ENCODE peak calls at places on chromosomes 4 and X, in six cellular contexts. M is HCT116, B is HepG2, K is SK-N-SH, V is H1, I is GM12878. Q is an unnamed sample.

GRCh38 chrX:136619889-136620505 is 28.0 kb upstream of the CD40LG start:
- DNase-seq in M (no peak), B (no peak), K (no peak), V (no peak), I (no peak), Q (no peak)

GRCh38 chrX:94302446-94302845 is 628.4 kb downstream of the FAM133A start:
- DNase-seq in M (no peak), B (no peak), K (no peak), V (no peak), I (no peak), Q (no peak)

GRCh38 chrX:11953615-11954014 is 184.7 kb upstream of the FRMPD4 start:
- DNase-seq in M (no peak), B (no peak), K (no peak), V (no peak), I (no peak), Q (no peak)

GRCh38 chr4:80486603-80487002 is 151.1 kb downstream of the CFAP299 start:
- DNase-seq in M (no peak), B (no peak), K (no peak), V (no peak), I (no peak), Q (no peak)

GRCh38 chrX:104141087-104141760 is 15.6 kb downstream of the SLC25A53 start:
- DNase-seq in M (no peak), B (no peak), K (no peak), V (no peak), I (no peak), Q (no peak)

GRCh38 chr4:141158219-141158618 is 24.9 kb upstream of the RNF150 start:
- DNase-seq in M (peak; percentile 33), B (peak; percentile 31), K (peak; percentile 39), V (no peak), I (no peak), Q (no peak)

GRCh38 chr4:76341063-76341462 is 34.5 kb downstream of the STBD1 start:
- DNase-seq in M (no peak), B (no peak), K (no peak), V (no peak), I (no peak), Q (no peak)

GRCh38 chr4:122826596-122827257 is at the start of gene FGF2:
- DNase-seq in M (no peak), B (no peak), K (peak; percentile 89), V (peak; percentile 84), I (no peak), Q (no peak)

GRCh38 chr4:14399919-14400706 is 602.2 kb upstream of the CPEB2 start:
- DNase-seq in M (no peak), B (no peak), K (no peak), V (no peak), I (no peak), Q (no peak)

GRCh38 chr4:56757821-56758400 is 63.6 kb downstream of the SPINK2 start:
- DNase-seq in M (peak; percentile 70), B (peak; percentile 47), K (no peak), V (peak; percentile 55), I (peak; percentile 82), Q (peak; percentile 32)

GRCh38 chr4:89056953-89057398 is at the start of gene FAM13A:
- DNase-seq in M (peak; percentile 91), B (peak; percentile 12), K (no peak), V (peak; percentile 60), I (peak; percentile 44), Q (peak; percentile 24)

GRCh38 chr4:126223784-126224407 is 909.1 kb downstream of the FAT4 start:
- DNase-seq in M (peak; percentile 29), B (peak; percentile 1), K (no peak), V (no peak), I (no peak), Q (peak; percentile 46)

GRCh38 chr4:5874811-5875465 is 17.9 kb downstream of the CRMP1 start:
- DNase-seq in M (no peak), B (no peak), K (no peak), V (no peak), I (no peak), Q (no peak)

GRCh38 chr4:138835833-138836521 is 179.6 kb upstream of the NOCT start:
- DNase-seq in M (no peak), B (peak; percentile 65), K (peak; percentile 33), V (no peak), I (no peak), Q (no peak)

GRCh38 chr4:110769578-110769977 is 146.7 kb upstream of the PITX2 start:
- DNase-seq in M (no peak), B (no peak), K (no peak), V (no peak), I (no peak), Q (no peak)

GRCh38 chr4:142274137-142274536 is 572.0 kb downstream of the INPP4B start:
- DNase-seq in M (no peak), B (no peak), K (no peak), V (no peak), I (no peak), Q (no peak)

GRCh38 chrX:3518870-3519269 is 172.4 kb upstream of the MXRA5 start:
- DNase-seq in M (peak; percentile 63), B (peak; percentile 2), K (no peak), V (no peak), I (no peak), Q (no peak)

GRCh38 chr4:102165584-102165983 is 179.7 kb downstream of the SLC39A8 start:
- DNase-seq in M (no peak), B (no peak), K (no peak), V (no peak), I (no peak), Q (no peak)

GRCh38 chrX:54891573-54891972 is 29.1 kb upstream of the TRO start:
- DNase-seq in M (peak; percentile 23), B (peak; percentile 21), K (peak; percentile 29), V (no peak), I (no peak), Q (peak; percentile 76)

GRCh38 chrX:2691543-2692220 is 587 bp downstream of the CD99 start:
- DNase-seq in M (no peak), B (no peak), K (no peak), V (no peak), I (no peak), Q (peak; percentile 36)

GRCh38 chrX:68851082-68851481 is 22.3 kb downstream of the EFNB1 start:
- DNase-seq in M (no peak), B (no peak), K (peak; percentile 65), V (no peak), I (no peak), Q (no peak)

GRCh38 chrX:124395145-124395858 is 48.9 kb downstream of the SH2D1A start:
- DNase-seq in M (no peak), B (no peak), K (no peak), V (no peak), I (no peak), Q (no peak)

GRCh38 chrX:69285881-69286545 is 120.8 kb upstream of the PJA1 start:
- DNase-seq in M (peak; percentile 0), B (no peak), K (peak; percentile 87), V (peak; percentile 81), I (no peak), Q (peak; percentile 10)

GRCh38 chr4:10983274-10983673 is 298.7 kb upstream of the CLNK start:
- DNase-seq in M (no peak), B (no peak), K (no peak), V (no peak), I (no peak), Q (no peak)

GRCh38 chrX:111182938-111183337 is 86.9 kb downstream of the PAK3 start:
- DNase-seq in M (no peak), B (no peak), K (no peak), V (no peak), I (no peak), Q (no peak)

GRCh38 chr4:83535520-83535944 is 376 bp upstream of the GPAT3 start:
- DNase-seq in M (peak; percentile 66), B (peak; percentile 12), K (no peak), V (peak; percentile 52), I (no peak), Q (peak; percentile 60)

GRCh38 chr4:81359207-81359606 is 112.5 kb downstream of the RASGEF1B start:
- DNase-seq in M (no peak), B (no peak), K (no peak), V (no peak), I (no peak), Q (no peak)

GRCh38 chr4:151485541-151486131 is 76.7 kb downstream of the FHIP1A start:
- DNase-seq in M (no peak), B (no peak), K (no peak), V (no peak), I (no peak), Q (peak; percentile 34)

GRCh38 chr4:71553605-71554004 is 214.8 kb downstream of the SLC4A4 start:
- DNase-seq in M (peak; percentile 10), B (no peak), K (peak; percentile 0), V (no peak), I (no peak), Q (no peak)

GRCh38 chrX:45140812-45141211 is 59.9 kb downstream of the DIPK2B start:
- DNase-seq in M (no peak), B (no peak), K (no peak), V (no peak), I (no peak), Q (no peak)

GRCh38 chrX:154370300-154370881 is 4.0 kb downstream of the FLNA start:
- DNase-seq in M (no peak), B (no peak), K (peak; percentile 61), V (no peak), I (no peak), Q (no peak)

GRCh38 chr4:70511365-70511764 is 7.0 kb upstream of the AMTN start:
- DNase-seq in M (no peak), B (no peak), K (no peak), V (no peak), I (no peak), Q (no peak)

GRCh38 chr4:187883049-187883448 is 112.5 kb upstream of the ZFP42 start:
- DNase-seq in M (no peak), B (no peak), K (no peak), V (no peak), I (no peak), Q (no peak)

GRCh38 chr4:41418444-41418843 is 119.5 kb upstream of the LIMCH1 start:
- DNase-seq in M (no peak), B (no peak), K (no peak), V (no peak), I (no peak), Q (peak; percentile 73)

GRCh38 chr4:109009909-109010308 is 247.1 kb upstream of the ETNPPL start:
- DNase-seq in M (no peak), B (no peak), K (peak; percentile 20), V (no peak), I (no peak), Q (no peak)

GRCh38 chrX:34365482-34365881 is 233.4 kb upstream of the FAM47A start:
- DNase-seq in M (no peak), B (no peak), K (no peak), V (no peak), I (no peak), Q (peak; percentile 71)
- TF ChIP-seq JUND in M (no peak), B (no peak), K (no peak), V (no peak), I (no peak), Q (no peak)

GRCh38 chrX:130516123-130516522 is 114.3 kb downstream of the RBMX2 start:
- DNase-seq in M (no peak), B (no peak), K (no peak), V (no peak), I (no peak), Q (no peak)
- TF ChIP-seq JUND in M (no peak), B (no peak), K (no peak), V (no peak), I (no peak), Q (no peak)

GRCh38 chrX:134936542-134936941 is 54.2 kb upstream of the SMIM10 start:
- DNase-seq in M (no peak), B (peak; percentile 58), K (no peak), V (no peak), I (no peak), Q (no peak)
- TF ChIP-seq JUND in M (no peak), B (no peak), K (peak; percentile 20), V (no peak), I (no peak), Q (no peak)

GRCh38 chr4:85932371-85933305 is 427.2 kb downstream of the MAPK10 start:
- DNase-seq in M (no peak), B (no peak), K (no peak), V (no peak), I (no peak), Q (no peak)
- TF ChIP-seq JUND in M (no peak), B (no peak), K (no peak), V (no peak), I (no peak), Q (no peak)